ENCODE peak calls at places on chromosomes 5 and 9, in four cellular contexts. One of them, this sample, is unnamed.

GRCh38 chr9:114629563-114630090 is 18.5 kb downstream of the TMEM268 start:
- DNase-seq in SK-N-SH: no peak
- DNase-seq in K562: no peak
- DNase-seq in GM12878: no peak
- DNase-seq in this sample: no peak

GRCh38 chr5:1202798-1203185 is 1.4 kb downstream of the SLC6A19 start:
- DNase-seq in GM12878: no peak
- DNase-seq in K562: no peak
- DNase-seq in SK-N-SH: no peak
- DNase-seq in this sample: no peak

GRCh38 chr9:136107953-136108647 is 10.6 kb downstream of the TMEM250 start:
- DNase-seq in GM12878: no peak
- DNase-seq in SK-N-SH: no peak
- DNase-seq in K562: peak; percentile 72
- DNase-seq in this sample: no peak

GRCh38 chr9:127814619-127815511 is 12.2 kb downstream of the FPGS start:
- DNase-seq in SK-N-SH: peak; percentile 21
- DNase-seq in GM12878: no peak
- DNase-seq in K562: no peak
- DNase-seq in this sample: no peak

GRCh38 chr5:65027149-65027548 is 258.4 kb downstream of the CWC27 start:
- DNase-seq in K562: no peak
- DNase-seq in SK-N-SH: peak; percentile 32
- DNase-seq in GM12878: no peak
- DNase-seq in this sample: no peak

GRCh38 chr5:132655821-132656773 is 1.9 kb upstream of the IL13 start:
- DNase-seq in GM12878: no peak
- DNase-seq in K562: no peak
- DNase-seq in SK-N-SH: peak; percentile 84
- DNase-seq in this sample: no peak

GRCh38 chr5:121164632-121165031 is 687.0 kb upstream of the FTMT start:
- DNase-seq in K562: peak; percentile 21
- DNase-seq in SK-N-SH: no peak
- DNase-seq in GM12878: no peak
- DNase-seq in this sample: no peak

GRCh38 chr5:151082274-151082902 is 1.6 kb upstream of the TNIP1 start:
- DNase-seq in GM12878: no peak
- DNase-seq in K562: peak; percentile 58
- DNase-seq in SK-N-SH: peak; percentile 68
- DNase-seq in this sample: peak; percentile 65

GRCh38 chr5:143166080-143166479 is 237.4 kb downstream of the NR3C1 start:
- DNase-seq in K562: no peak
- DNase-seq in SK-N-SH: no peak
- DNase-seq in GM12878: no peak
- DNase-seq in this sample: no peak

GRCh38 chr5:71653119-71653518 is 66.0 kb upstream of the CARTPT start:
- DNase-seq in K562: no peak
- DNase-seq in SK-N-SH: no peak
- DNase-seq in GM12878: no peak
- DNase-seq in this sample: no peak

GRCh38 chr9:22067196-22067595 is 58.1 kb upstream of the CDKN2B start:
- DNase-seq in GM12878: no peak
- DNase-seq in K562: no peak
- DNase-seq in SK-N-SH: no peak
- DNase-seq in this sample: no peak

GRCh38 chr5:17398439-17398838 is 99.6 kb upstream of the TAF11L2 start:
- DNase-seq in SK-N-SH: peak; percentile 60
- DNase-seq in GM12878: no peak
- DNase-seq in K562: peak; percentile 4
- DNase-seq in this sample: no peak

GRCh38 chr5:88251048-88251711 is 17.5 kb downstream of the TMEM161B start:
- DNase-seq in K562: peak; percentile 48
- DNase-seq in GM12878: no peak
- DNase-seq in SK-N-SH: no peak
- DNase-seq in this sample: no peak

GRCh38 chr9:133477992-133478850 is 678 bp downstream of the SLC2A6 start:
- DNase-seq in GM12878: no peak
- DNase-seq in SK-N-SH: no peak
- DNase-seq in K562: no peak
- DNase-seq in this sample: no peak

GRCh38 chr5:82068723-82069122 is 96.9 kb downstream of the ATG10 start:
- DNase-seq in GM12878: no peak
- DNase-seq in K562: no peak
- DNase-seq in SK-N-SH: no peak
- DNase-seq in this sample: no peak

GRCh38 chr5:380701-381309 is 59.3 kb downstream of the AHRR start:
- DNase-seq in K562: no peak
- DNase-seq in SK-N-SH: no peak
- DNase-seq in GM12878: no peak
- DNase-seq in this sample: no peak

GRCh38 chr5:167845952-167846351 is 445.5 kb upstream of the WWC1 start:
- DNase-seq in SK-N-SH: no peak
- DNase-seq in GM12878: no peak
- DNase-seq in K562: no peak
- DNase-seq in this sample: no peak

GRCh38 chr9:72828281-72828731 is 124.5 kb downstream of the ALDH1A1 start:
- DNase-seq in SK-N-SH: no peak
- DNase-seq in GM12878: no peak
- DNase-seq in K562: no peak
- DNase-seq in this sample: peak; percentile 86

GRCh38 chr9:69173497-69173890 is 583 bp upstream of the TJP2 start:
- DNase-seq in K562: no peak
- DNase-seq in SK-N-SH: no peak
- DNase-seq in GM12878: no peak
- DNase-seq in this sample: no peak

GRCh38 chr5:125026900-125027731 is 280.7 kb upstream of the ZNF608 start:
- DNase-seq in SK-N-SH: no peak
- DNase-seq in K562: no peak
- DNase-seq in GM12878: no peak
- DNase-seq in this sample: no peak

GRCh38 chr5:38455797-38456330 is 100.6 kb downstream of the LIFR start:
- DNase-seq in K562: no peak
- DNase-seq in GM12878: no peak
- DNase-seq in SK-N-SH: no peak
- DNase-seq in this sample: no peak

GRCh38 chr5:72353046-72353445 is 32.9 kb downstream of the PTCD2 start:
- DNase-seq in K562: no peak
- DNase-seq in GM12878: no peak
- DNase-seq in SK-N-SH: no peak
- DNase-seq in this sample: no peak

GRCh38 chr9:133703571-133704399 is 34.4 kb downstream of the SARDH start:
- DNase-seq in SK-N-SH: peak; percentile 84
- DNase-seq in K562: no peak
- DNase-seq in GM12878: no peak
- DNase-seq in this sample: no peak

GRCh38 chr5:99815-100214 is 7.8 kb downstream of the PLEKHG4B start:
- DNase-seq in K562: no peak
- DNase-seq in GM12878: no peak
- DNase-seq in SK-N-SH: no peak
- DNase-seq in this sample: no peak

GRCh38 chr5:66565878-66566277 is 30.3 kb upstream of the MAST4 start:
- DNase-seq in K562: no peak
- DNase-seq in GM12878: no peak
- DNase-seq in SK-N-SH: no peak
- DNase-seq in this sample: no peak

GRCh38 chr9:72022846-72023245 is 37.6 kb downstream of the C9orf57 start:
- DNase-seq in SK-N-SH: no peak
- DNase-seq in GM12878: no peak
- DNase-seq in K562: no peak
- DNase-seq in this sample: no peak

GRCh38 chr5:59207416-59207815 is 624.5 kb downstream of the RAB3C start:
- DNase-seq in GM12878: no peak
- DNase-seq in K562: no peak
- DNase-seq in SK-N-SH: no peak
- DNase-seq in this sample: no peak

GRCh38 chr5:126535856-126536545 is 59.0 kb downstream of the ALDH7A1 start:
- DNase-seq in K562: no peak
- DNase-seq in GM12878: no peak
- DNase-seq in SK-N-SH: no peak
- DNase-seq in this sample: no peak

GRCh38 chr5:154526231-154527226 is 48.5 kb upstream of the HAND1 start:
- DNase-seq in SK-N-SH: no peak
- DNase-seq in GM12878: no peak
- DNase-seq in K562: no peak
- DNase-seq in this sample: no peak

GRCh38 chr9:127166111-127166510 is 43.7 kb upstream of the ANGPTL2 start:
- DNase-seq in SK-N-SH: no peak
- DNase-seq in K562: no peak
- DNase-seq in GM12878: no peak
- DNase-seq in this sample: no peak

GRCh38 chr5:128174951-128175350 is 91.4 kb downstream of the SLC12A2 start:
- DNase-seq in K562: no peak
- DNase-seq in GM12878: no peak
- DNase-seq in SK-N-SH: no peak
- DNase-seq in this sample: no peak

GRCh38 chr9:24587883-24588282 is 42.2 kb upstream of the IZUMO3 start:
- DNase-seq in GM12878: no peak
- DNase-seq in K562: no peak
- DNase-seq in SK-N-SH: no peak
- DNase-seq in this sample: no peak

GRCh38 chr9:36855443-36856315 is 178.4 kb downstream of the PAX5 start:
- DNase-seq in GM12878: no peak
- DNase-seq in K562: peak; percentile 43
- DNase-seq in SK-N-SH: peak; percentile 43
- DNase-seq in this sample: peak; percentile 92

GRCh38 chr9:36064448-36065037 is 27.8 kb downstream of the RECK start:
- DNase-seq in SK-N-SH: no peak
- DNase-seq in GM12878: no peak
- DNase-seq in K562: no peak
- DNase-seq in this sample: no peak

GRCh38 chr9:114643001-114643400 is 14.6 kb downstream of the TEX53 start:
- DNase-seq in GM12878: no peak
- DNase-seq in SK-N-SH: no peak
- DNase-seq in K562: no peak
- DNase-seq in this sample: no peak

DNA sequence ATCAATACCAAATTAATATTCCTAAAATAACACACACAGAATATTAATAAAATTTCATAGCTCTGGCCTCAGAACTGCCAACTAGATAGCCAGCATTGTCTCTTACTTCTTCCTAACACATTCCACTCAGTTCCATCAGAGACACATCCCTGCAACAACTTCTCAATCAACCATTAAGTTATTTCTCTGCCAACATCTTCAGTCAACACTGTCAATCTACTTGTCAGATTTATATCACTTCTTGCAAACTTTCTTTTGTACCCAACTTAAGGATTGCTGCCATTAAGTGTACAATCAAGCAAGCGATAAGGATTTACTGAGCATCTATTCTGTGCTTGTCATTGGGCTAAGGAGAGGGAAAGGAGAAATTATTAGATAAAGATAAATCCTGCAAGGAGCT is 50.8 kb downstream of the PLCXD3 start:
- DNase-seq in K562: no peak
- DNase-seq in GM12878: no peak
- DNase-seq in SK-N-SH: no peak
- DNase-seq in this sample: no peak
- TF ChIP-seq EP300 in K562: no peak
- TF ChIP-seq EP300 in GM12878: no peak
- TF ChIP-seq EP300 in SK-N-SH: no peak
- TF ChIP-seq EP300 in this sample: no peak

GRCh38 chr5:149495673-149496072 is 55.6 kb downstream of the CSNK1A1 start:
- DNase-seq in SK-N-SH: no peak
- DNase-seq in GM12878: no peak
- DNase-seq in K562: no peak
- DNase-seq in this sample: no peak

GRCh38 chr5:149496166-149496565 is 55.1 kb downstream of the CSNK1A1 start:
- DNase-seq in SK-N-SH: no peak
- DNase-seq in GM12878: no peak
- DNase-seq in K562: no peak
- DNase-seq in this sample: no peak

GRCh38 chr5:149490599-149491187 is 60.5 kb downstream of the CSNK1A1 start:
- DNase-seq in SK-N-SH: no peak
- DNase-seq in GM12878: no peak
- DNase-seq in K562: no peak
- DNase-seq in this sample: no peak

GRCh38 chr5:149492781-149493180 is 58.5 kb downstream of the CSNK1A1 start:
- DNase-seq in GM12878: no peak
- DNase-seq in K562: no peak
- DNase-seq in SK-N-SH: no peak
- DNase-seq in this sample: no peak

GRCh38 chr5:149493316-149493715 is 57.9 kb downstream of the CSNK1A1 start:
- DNase-seq in SK-N-SH: no peak
- DNase-seq in K562: no peak
- DNase-seq in GM12878: no peak
- DNase-seq in this sample: no peak
- TF ChIP-seq RCOR1 in SK-N-SH: no peak
- TF ChIP-seq RCOR1 in K562: no peak
- TF ChIP-seq RCOR1 in GM12878: no peak
- TF ChIP-seq RCOR1 in this sample: no peak

DNA sequence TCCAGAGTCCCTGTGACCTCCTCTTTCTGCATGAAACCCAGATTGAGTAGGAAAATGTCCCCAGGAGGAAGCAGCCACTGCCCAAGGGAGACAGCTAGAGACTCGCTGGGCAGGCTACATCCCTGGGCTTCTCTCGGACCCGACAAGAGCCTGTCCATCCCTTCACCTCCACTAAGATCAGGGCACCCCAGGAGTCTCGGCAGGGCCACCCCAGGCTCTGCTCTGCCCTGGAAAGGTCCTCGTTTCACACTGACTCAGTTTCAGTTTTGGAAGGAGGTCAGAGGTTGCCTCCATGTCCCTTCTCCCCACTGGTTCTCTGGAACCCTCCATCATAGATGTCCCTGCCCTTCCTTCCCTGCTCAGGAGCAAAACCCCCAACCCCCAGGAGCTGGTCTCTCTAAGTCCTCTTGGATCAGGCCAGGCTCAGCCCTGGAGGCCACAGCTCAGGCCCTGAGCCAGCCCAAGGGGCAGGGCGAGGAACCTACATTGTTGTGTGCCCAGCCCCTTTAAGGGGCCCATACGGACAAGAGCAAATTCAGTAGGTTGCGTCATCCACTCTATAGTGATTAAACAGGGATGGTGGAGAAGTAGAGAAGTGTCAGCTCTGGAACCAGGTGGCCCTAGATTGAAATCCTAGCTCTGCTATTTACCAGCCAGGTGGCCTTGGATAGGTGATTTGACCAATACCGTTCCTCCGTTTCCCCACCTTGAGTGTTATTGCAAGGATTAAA is 37.4 kb downstream of the C9orf50 start:
- DNase-seq in GM12878: no peak
- DNase-seq in SK-N-SH: no peak
- DNase-seq in K562: no peak
- DNase-seq in this sample: no peak
- TF ChIP-seq EP300 in GM12878: no peak
- TF ChIP-seq EP300 in SK-N-SH: no peak
- TF ChIP-seq EP300 in K562: no peak
- TF ChIP-seq EP300 in this sample: no peak

DNA sequence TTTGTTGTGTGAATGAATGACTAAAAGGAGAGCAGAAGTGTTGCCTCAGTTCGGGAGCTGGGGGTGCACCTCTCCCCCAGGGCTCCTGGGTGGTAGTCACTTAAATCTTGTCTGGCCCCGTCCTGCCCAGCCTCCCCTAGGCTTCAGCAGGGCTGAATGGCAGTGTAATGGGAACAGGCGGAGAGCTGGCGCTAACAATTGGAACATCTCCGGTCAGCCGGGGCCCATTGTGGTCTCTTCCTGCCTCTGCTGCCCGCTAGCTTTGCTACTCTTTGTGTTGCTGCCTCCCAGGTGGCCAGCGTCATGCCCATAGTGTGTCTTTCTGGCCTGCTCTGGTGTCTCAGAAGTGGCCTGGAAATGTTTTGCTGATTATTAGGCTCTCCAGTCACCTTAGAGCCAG is 62.3 kb downstream of the RGS3 start:
- DNase-seq in K562: no peak
- DNase-seq in SK-N-SH: no peak
- DNase-seq in GM12878: no peak
- DNase-seq in this sample: no peak
- TF ChIP-seq RCOR1 in K562: no peak
- TF ChIP-seq RCOR1 in SK-N-SH: no peak
- TF ChIP-seq RCOR1 in GM12878: no peak
- TF ChIP-seq RCOR1 in this sample: no peak